ENCODE peak calls at places on chromosomes 1 and 21, in six cellular contexts. K, L, R, H, N and V are unnamed samples.

GRCh38 chr1:206479164-206480125 is 9.2 kb downstream of the IKBKE start:
- DNase-seq in L (peak), R (no peak), K (peak), H (peak), N (peak), V (peak)

GRCh38 chr1:115771847-115772457 is 3.4 kb upstream of the CASQ2 start:
- DNase-seq in L (peak), N (peak), R (peak), K (peak), H (peak), V (no peak)

GRCh38 chr1:30023300-30024022 is 699.9 kb downstream of the MATN1 start:
- DNase-seq in L (no peak), R (no peak), H (no peak), K (no peak), N (no peak), V (no peak)

GRCh38 chr1:113042336-113043143 is 30.5 kb upstream of the LRIG2 start:
- DNase-seq in K (peak), R (peak), H (peak), N (peak), L (peak), V (no peak)

GRCh38 chr1:19360026-19360813 is 48.1 kb downstream of the SLC66A1 start:
- DNase-seq in K (no peak), N (no peak), R (no peak), L (no peak), H (no peak), V (no peak)

GRCh38 chr1:103326595-103326994 is 198.9 kb upstream of the RNPC3 start:
- DNase-seq in H (no peak), L (no peak), R (no peak), N (no peak), K (no peak), V (no peak)

GRCh38 chr1:33274446-33274845 is 18.2 kb downstream of the ZNF362 start:
- DNase-seq in N (no peak), L (no peak), R (no peak), K (no peak), H (no peak), V (no peak)

GRCh38 chr1:157107702-157108101 is 8.1 kb upstream of the ETV3L start:
- DNase-seq in L (no peak), R (no peak), K (no peak), N (no peak), H (no peak), V (no peak)

GRCh38 chr1:229928767-229929166 is 138.3 kb upstream of the GALNT2 start:
- DNase-seq in R (no peak), N (no peak), K (no peak), H (no peak), L (no peak), V (no peak)

GRCh38 chr1:179137623-179138235 is 55.9 kb downstream of the TOR3A start:
- DNase-seq in H (no peak), R (no peak), N (no peak), K (no peak), L (no peak), V (no peak)

GRCh38 chr1:172394811-172395210 is 25.7 kb upstream of the C1orf105 start:
- DNase-seq in H (no peak), L (no peak), R (no peak), N (no peak), K (no peak), V (no peak)

GRCh38 chr1:21072721-21073120 is 104.0 kb downstream of the EIF4G3 start:
- DNase-seq in N (no peak), L (no peak), K (no peak), H (peak), R (no peak), V (no peak)

GRCh38 chr21:16084776-16085364 is 355.1 kb downstream of the USP25 start:
- DNase-seq in K (no peak), R (peak), L (no peak), H (peak), N (no peak), V (no peak)

GRCh38 chr1:50595874-50596273 is 172.6 kb upstream of the DMRTA2 start:
- DNase-seq in K (no peak), N (no peak), R (no peak), H (no peak), L (no peak), V (no peak)